ENCODE peak calls at places on chromosome 5, in four cellular contexts. One of them, this sample, is unnamed.

GRCh38 chr5:141883184-141883947 is 5.2 kb upstream of the PCDH1 start:
- DNase-seq in GM12878: no peak
- DNase-seq in K562: peak; percentile 67
- DNase-seq in A549: peak; percentile 19
- DNase-seq in this sample: peak; percentile 11

GRCh38 chr5:143011621-143012020 is 241.4 kb downstream of the ARHGAP26 start:
- DNase-seq in GM12878: no peak
- DNase-seq in K562: no peak
- DNase-seq in A549: no peak
- DNase-seq in this sample: peak; percentile 83

GRCh38 chr5:74028406-74028805 is 402.4 kb downstream of the ARHGEF28 start:
- DNase-seq in GM12878: no peak
- DNase-seq in K562: no peak
- DNase-seq in A549: no peak
- DNase-seq in this sample: peak; percentile 18

GRCh38 chr5:18985397-18985796 is 1002.6 kb downstream of the CDH18 start:
- DNase-seq in GM12878: no peak
- DNase-seq in K562: no peak
- DNase-seq in A549: no peak
- DNase-seq in this sample: no peak

GRCh38 chr5:130520211-130520610 is 615.9 kb downstream of the CHSY3 start:
- DNase-seq in GM12878: no peak
- DNase-seq in K562: no peak
- DNase-seq in A549: no peak
- DNase-seq in this sample: no peak

GRCh38 chr5:84816746-84817547 is 432.3 kb upstream of the EDIL3 start:
- DNase-seq in GM12878: no peak
- DNase-seq in K562: no peak
- DNase-seq in A549: no peak
- DNase-seq in this sample: peak; percentile 29

GRCh38 chr5:132027027-132027426 is 15.6 kb upstream of the ACSL6 start:
- DNase-seq in GM12878: no peak
- DNase-seq in K562: no peak
- DNase-seq in A549: no peak
- DNase-seq in this sample: no peak

GRCh38 chr5:111143910-111144309 is 51.8 kb downstream of the WDR36 start:
- DNase-seq in GM12878: no peak
- DNase-seq in K562: no peak
- DNase-seq in A549: no peak
- DNase-seq in this sample: peak; percentile 73

GRCh38 chr5:82388186-82388585 is 110.0 kb upstream of the RPS23 start:
- DNase-seq in GM12878: no peak
- DNase-seq in K562: no peak
- DNase-seq in A549: no peak
- DNase-seq in this sample: peak; percentile 80
- TF ChIP-seq ELK1 in GM12878: no peak
- TF ChIP-seq ELK1 in K562: no peak
- TF ChIP-seq ELK1 in A549: no peak
- TF ChIP-seq ELK1 in this sample: no peak

GRCh38 chr5:40089269-40089668 is 590.4 kb upstream of the PTGER4 start:
- DNase-seq in GM12878: no peak
- DNase-seq in K562: peak; percentile 6
- DNase-seq in A549: peak; percentile 28
- DNase-seq in this sample: peak; percentile 1

DNA sequence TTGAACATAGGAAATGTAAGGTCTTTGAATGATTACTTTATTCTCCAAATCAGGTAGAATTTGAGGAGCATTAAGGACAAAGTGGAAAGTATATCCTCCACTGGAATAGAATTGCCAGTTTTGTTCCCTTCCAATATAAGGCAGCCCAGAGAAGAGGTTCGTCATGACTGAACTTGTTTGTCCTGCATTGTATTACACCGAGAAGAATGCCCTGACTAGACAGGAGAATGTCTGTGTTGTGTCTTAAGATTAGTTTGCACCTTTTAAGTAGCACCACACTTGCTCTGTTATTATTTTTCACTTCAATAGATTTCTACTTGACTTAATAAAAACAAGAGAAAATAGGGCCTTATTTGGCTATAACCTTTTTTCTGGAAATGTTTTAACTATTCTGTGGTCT is 586.2 kb upstream of the PTGER4 start:
- DNase-seq in GM12878: no peak
- DNase-seq in K562: no peak
- DNase-seq in A549: no peak
- DNase-seq in this sample: no peak
- TF ChIP-seq ELK1 in GM12878: no peak
- TF ChIP-seq ELK1 in K562: no peak
- TF ChIP-seq ELK1 in A549: no peak
- TF ChIP-seq ELK1 in this sample: no peak

DNA sequence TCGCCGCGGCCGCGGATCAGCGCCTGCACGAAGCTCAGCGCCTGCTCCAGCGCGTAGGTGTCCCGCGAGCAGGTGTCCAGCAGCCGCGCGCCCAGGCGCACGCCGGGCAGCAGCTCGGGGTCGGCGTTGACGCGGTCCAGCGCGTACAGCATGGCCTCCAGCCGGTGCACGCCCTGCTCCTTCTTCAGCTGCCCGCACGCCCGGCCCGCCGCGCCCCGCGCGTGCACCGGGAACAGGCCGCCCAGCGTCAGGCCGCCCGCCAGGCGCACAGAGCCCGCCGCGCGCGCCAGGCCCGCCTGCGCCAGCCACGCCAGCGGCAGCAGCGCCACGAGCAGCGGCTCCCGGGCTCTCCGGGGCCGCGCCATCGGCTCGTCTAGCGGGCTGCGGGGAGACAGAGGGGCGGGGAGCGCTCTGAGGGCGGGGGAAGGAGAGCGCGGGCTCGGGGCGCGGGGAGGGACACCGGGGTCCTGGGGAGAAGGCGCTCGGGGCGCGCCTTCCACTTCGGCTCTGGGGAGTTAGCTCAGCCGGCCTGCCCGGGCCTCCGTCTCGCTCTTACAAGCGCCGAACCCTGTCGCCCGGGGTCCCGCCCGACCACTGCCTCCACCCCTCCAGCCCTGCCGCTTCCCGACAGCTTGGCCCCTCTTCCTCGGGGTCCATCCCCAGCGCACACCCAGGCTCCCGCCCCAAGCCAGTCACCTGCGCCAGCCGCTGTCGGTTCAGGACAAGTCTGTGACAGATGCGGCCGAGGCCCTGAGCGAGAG is at the start of gene GRM6:
- DNase-seq in GM12878: no peak
- DNase-seq in K562: no peak
- DNase-seq in A549: no peak
- DNase-seq in this sample: no peak
- TF ChIP-seq ELK1 in GM12878: no peak
- TF ChIP-seq ELK1 in K562: no peak
- TF ChIP-seq ELK1 in A549: no peak
- TF ChIP-seq ELK1 in this sample: no peak

GRCh38 chr5:149630337-149630736 is 49.0 kb downstream of the ARHGEF37 start:
- DNase-seq in GM12878: no peak
- DNase-seq in K562: no peak
- DNase-seq in A549: no peak
- DNase-seq in this sample: no peak

GRCh38 chr5:149629421-149629820 is 48.1 kb downstream of the ARHGEF37 start:
- DNase-seq in GM12878: no peak
- DNase-seq in K562: no peak
- DNase-seq in A549: no peak
- DNase-seq in this sample: no peak

GRCh38 chr5:149628846-149629388 is 47.6 kb downstream of the ARHGEF37 start:
- DNase-seq in GM12878: no peak
- DNase-seq in K562: no peak
- DNase-seq in A549: no peak
- DNase-seq in this sample: no peak

GRCh38 chr5:149627070-149627469 is 45.8 kb downstream of the ARHGEF37 start:
- DNase-seq in GM12878: no peak
- DNase-seq in K562: no peak
- DNase-seq in A549: no peak
- DNase-seq in this sample: no peak

GRCh38 chr5:149628221-149628620 is 46.9 kb downstream of the ARHGEF37 start:
- DNase-seq in GM12878: no peak
- DNase-seq in K562: no peak
- DNase-seq in A549: no peak
- DNase-seq in this sample: no peak
- TF ChIP-seq ELK1 in GM12878: no peak
- TF ChIP-seq ELK1 in K562: no peak
- TF ChIP-seq ELK1 in A549: no peak
- TF ChIP-seq ELK1 in this sample: no peak

DNA sequence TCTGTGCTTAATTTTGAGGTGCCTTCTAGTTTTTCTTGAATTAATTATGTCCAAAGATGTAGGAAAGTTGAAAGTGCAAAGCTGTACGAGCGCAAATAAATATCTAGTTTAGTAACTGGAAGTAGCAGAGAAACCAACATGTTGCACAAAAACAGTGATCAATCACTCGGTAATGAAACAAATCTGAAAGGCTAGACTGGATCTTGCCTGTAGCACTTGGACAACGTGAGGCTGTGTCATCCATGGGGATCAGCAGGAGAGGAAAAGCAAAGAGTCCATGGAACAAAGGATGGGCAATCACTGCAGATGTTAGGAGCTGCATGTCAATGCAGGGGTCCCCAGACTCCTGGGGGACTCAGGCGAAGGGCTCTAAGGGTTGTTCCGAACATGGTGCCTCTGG is 424.2 kb downstream of the IRX1 start:
- DNase-seq in GM12878: no peak
- DNase-seq in K562: no peak
- DNase-seq in A549: no peak
- DNase-seq in this sample: no peak
- TF ChIP-seq ELK1 in GM12878: no peak
- TF ChIP-seq ELK1 in K562: no peak
- TF ChIP-seq ELK1 in A549: no peak
- TF ChIP-seq ELK1 in this sample: no peak

GRCh38 chr5:176676361-176676824 is 29.1 kb downstream of the TSPAN17 start:
- DNase-seq in GM12878: peak; percentile 61
- DNase-seq in K562: peak; percentile 84
- DNase-seq in A549: peak; percentile 54
- DNase-seq in this sample: peak; percentile 16
- TF ChIP-seq ELK1 in GM12878: no peak
- TF ChIP-seq ELK1 in K562: no peak
- TF ChIP-seq ELK1 in A549: no peak
- TF ChIP-seq ELK1 in this sample: no peak

GRCh38 chr5:61805101-61805500 is 473.0 kb downstream of the ZSWIM6 start:
- DNase-seq in GM12878: no peak
- DNase-seq in K562: no peak
- DNase-seq in A549: peak; percentile 44
- DNase-seq in this sample: peak; percentile 60
- TF ChIP-seq ELK1 in GM12878: no peak
- TF ChIP-seq ELK1 in K562: no peak
- TF ChIP-seq ELK1 in A549: no peak
- TF ChIP-seq ELK1 in this sample: no peak

GRCh38 chr5:80368666-80369270 is 39.1 kb upstream of the ZFYVE16 start:
- DNase-seq in GM12878: no peak
- DNase-seq in K562: no peak
- DNase-seq in A549: no peak
- DNase-seq in this sample: no peak

GRCh38 chr5:80360914-80361444 is 41.2 kb downstream of the SPZ1 start:
- DNase-seq in GM12878: no peak
- DNase-seq in K562: no peak
- DNase-seq in A549: no peak
- DNase-seq in this sample: no peak

GRCh38 chr5:80370394-80370793 is 37.5 kb upstream of the ZFYVE16 start:
- DNase-seq in GM12878: no peak
- DNase-seq in K562: no peak
- DNase-seq in A549: no peak
- DNase-seq in this sample: no peak

GRCh38 chr5:80369521-80369920 is 38.3 kb upstream of the ZFYVE16 start:
- DNase-seq in GM12878: no peak
- DNase-seq in K562: no peak
- DNase-seq in A549: no peak
- DNase-seq in this sample: no peak

DNA sequence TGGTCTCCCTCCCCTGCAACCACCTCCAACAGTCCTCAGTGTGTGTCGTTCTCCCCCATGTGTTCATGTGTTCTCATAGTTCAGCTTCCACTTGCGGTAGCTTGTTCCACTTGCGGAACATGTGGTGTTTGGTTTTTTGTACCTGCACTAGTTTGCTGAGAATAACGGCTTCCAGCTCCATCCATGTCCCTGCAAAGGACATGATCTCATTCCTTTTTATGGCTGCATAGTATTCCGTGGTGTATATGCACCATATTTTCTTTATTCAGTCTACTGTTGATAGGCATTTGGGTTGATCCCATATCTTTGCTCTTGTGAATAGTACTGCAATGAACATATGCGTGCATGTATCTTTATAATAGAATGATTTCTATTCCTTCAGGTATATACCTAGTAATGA is 43.0 kb upstream of the ZFYVE16 start:
- DNase-seq in GM12878: no peak
- DNase-seq in K562: no peak
- DNase-seq in A549: no peak
- DNase-seq in this sample: no peak
- TF ChIP-seq ELK1 in GM12878: no peak
- TF ChIP-seq ELK1 in K562: no peak
- TF ChIP-seq ELK1 in A549: no peak
- TF ChIP-seq ELK1 in this sample: no peak

DNA sequence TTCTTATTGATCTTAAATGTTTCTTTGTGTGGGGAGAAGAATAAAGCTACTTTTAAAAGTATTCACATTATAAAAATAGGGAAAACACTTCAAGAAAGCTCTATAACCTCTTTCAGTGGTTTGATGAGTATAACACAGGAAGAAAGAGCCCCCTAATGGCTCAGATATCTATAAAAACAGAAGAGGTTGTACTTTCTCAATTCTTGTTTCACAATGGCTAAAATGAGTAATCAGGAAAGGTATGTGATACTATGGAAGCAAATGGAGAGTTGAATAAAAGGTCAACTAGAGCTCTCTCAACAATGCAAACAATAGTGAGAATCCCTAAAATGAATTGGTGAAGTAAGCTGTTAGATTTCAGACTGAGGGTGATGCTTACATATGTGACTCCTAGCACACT is 584.6 kb upstream of the CDH18 start:
- DNase-seq in GM12878: no peak
- DNase-seq in K562: no peak
- DNase-seq in A549: peak; percentile 76
- DNase-seq in this sample: peak; percentile 15
- TF ChIP-seq ELK1 in GM12878: no peak
- TF ChIP-seq ELK1 in K562: no peak
- TF ChIP-seq ELK1 in A549: no peak
- TF ChIP-seq ELK1 in this sample: no peak

DNA sequence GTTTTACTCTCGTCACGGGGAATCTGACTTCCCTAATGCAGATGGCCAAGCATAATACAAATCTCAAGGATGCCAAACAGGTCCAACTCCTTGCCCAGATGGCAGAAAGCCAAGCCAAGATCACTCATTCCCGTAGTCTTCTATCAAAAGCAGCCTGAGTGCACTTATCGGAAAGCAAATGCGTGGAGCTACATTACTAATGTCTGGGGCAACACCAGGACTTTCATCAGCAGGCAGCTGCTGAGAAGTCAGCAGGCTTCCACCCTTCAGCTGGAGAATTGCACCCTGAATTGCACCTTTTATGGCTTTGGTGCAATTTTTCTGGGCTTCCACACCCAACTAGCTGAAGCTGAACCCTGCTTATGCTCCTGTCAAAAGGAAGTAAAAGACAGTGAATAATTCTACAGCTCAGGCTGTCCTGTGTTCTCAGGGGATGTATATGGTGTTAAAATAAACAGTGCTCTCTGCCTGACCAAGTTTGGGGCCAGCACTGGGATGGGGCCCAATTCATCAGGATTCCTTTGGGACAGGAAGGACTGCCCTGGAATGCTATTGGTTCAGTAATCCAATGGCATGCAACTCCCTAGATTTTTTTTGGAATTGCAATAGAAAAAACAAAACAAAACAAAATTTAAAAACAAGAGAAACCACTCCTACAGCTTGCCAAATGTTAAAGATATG is 92.6 kb downstream of the DPYSL3 start:
- DNase-seq in GM12878: no peak
- DNase-seq in K562: no peak
- DNase-seq in A549: no peak
- DNase-seq in this sample: peak; percentile 77
- TF ChIP-seq ELK1 in GM12878: no peak
- TF ChIP-seq ELK1 in K562: no peak
- TF ChIP-seq ELK1 in A549: no peak
- TF ChIP-seq ELK1 in this sample: no peak